ENCODE peak calls at places on chromosomes 11 and 22, in eight cellular contexts. F is endothelial cell; H is EH; E is non-pigmented ciliary epithelial cell; W is naive thymus-derived CD8-positive, alpha-beta T cell; B is colonic mucosa; N is adrenal gland; I is stimulated activated CD4-positive, alpha-beta T cell treated with anti-CD3 and anti-CD28 coated beads, Interleukin-1b, Interleukin-23, amount 100 ng/mL, for 4 hours. T is an unnamed sample.

GRCh38 chr11:4921796-4922195 is 2.3 kb downstream of the OR51G1 start:
- DNase-seq in F (no peak), H (no peak), E (no peak), W (no peak), B (no peak), N (no peak), I (no peak), T (no peak)

GRCh38 chr11:36373040-36374010 is 77.2 kb downstream of the PRR5L start:
- DNase-seq in F (no peak), H (no peak), E (no peak), W (no peak), B (no peak), N (no peak), I (no peak), T (peak)

GRCh38 chr11:63553759-63554158 is 9.4 kb downstream of the PLAAT2 start:
- DNase-seq in F (no peak), H (peak), E (no peak), W (peak), B (peak), N (no peak), I (no peak), T (no peak)

GRCh38 chr22:35749808-35750207 is 32.1 kb downstream of the APOL5 start:
- DNase-seq in F (no peak), H (peak), E (no peak), W (no peak), B (no peak), N (no peak), I (no peak), T (no peak)

GRCh38 chr22:46052331-46052771 is 75.4 kb upstream of the WNT7B start:
- DNase-seq in F (no peak), H (peak), E (no peak), W (no peak), B (no peak), N (no peak), I (no peak), T (no peak)

GRCh38 chr22:39994566-39995345 is at the start of gene FAM83F:
- DNase-seq in F (peak), H (no peak), E (no peak), W (no peak), B (peak), N (peak), I (peak), T (no peak)

GRCh38 chr11:111938687-111939160 is 1.6 kb downstream of the DIXDC1 start:
- DNase-seq in F (no peak), H (peak), E (no peak), W (peak), B (no peak), N (peak), I (no peak), T (peak)

GRCh38 chr22:35821654-35822053 is 104.0 kb downstream of the APOL5 start:
- DNase-seq in F (no peak), H (no peak), E (no peak), W (no peak), B (peak), N (no peak), I (no peak), T (no peak)

GRCh38 chr22:49934891-49935557 is 16.6 kb downstream of the CRELD2 start:
- DNase-seq in F (peak), H (peak), E (no peak), W (peak), B (peak), N (peak), I (peak), T (peak)

GRCh38 chr22:50739279-50739691 is 1.3 kb downstream of the ACR start:
- DNase-seq in F (peak), H (no peak), E (no peak), W (no peak), B (no peak), N (no peak), I (no peak), T (no peak)

GRCh38 chr11:47408598-47409439 is 429 bp downstream of the SLC39A13 start:
- DNase-seq in F (peak), H (peak), E (no peak), W (no peak), B (peak), N (peak), I (no peak), T (peak)

GRCh38 chr11:820655-821512 is 2.2 kb downstream of the PNPLA2 start:
- DNase-seq in F (no peak), H (peak), E (no peak), W (no peak), B (peak), N (peak), I (no peak), T (no peak)

GRCh38 chr11:64560941-64561340 is 30.1 kb upstream of the SLC22A12 start:
- DNase-seq in F (no peak), H (no peak), E (no peak), W (no peak), B (no peak), N (no peak), I (no peak), T (no peak)

GRCh38 chr22:46653596-46653995 is 33.4 kb downstream of the GRAMD4 start:
- DNase-seq in F (no peak), H (no peak), E (no peak), W (no peak), B (no peak), N (no peak), I (no peak), T (no peak)

GRCh38 chr11:91857194-91857593 is 367.4 kb upstream of the FAT3 start:
- DNase-seq in F (no peak), H (no peak), E (no peak), W (no peak), B (no peak), N (no peak), I (no peak), T (no peak)

GRCh38 chr11:76671236-76671590 is 666 bp upstream of the LRRC32 start:
- DNase-seq in F (no peak), H (no peak), E (no peak), W (no peak), B (no peak), N (no peak), I (no peak), T (no peak)

GRCh38 chr22:29479417-29480261 is at the start of gene NEFH:
- DNase-seq in F (no peak), H (no peak), E (no peak), W (no peak), B (no peak), N (no peak), I (no peak), T (no peak)

GRCh38 chr11:31233425-31233824 is 136.1 kb downstream of the DCDC1 start:
- DNase-seq in F (no peak), H (no peak), E (no peak), W (no peak), B (no peak), N (no peak), I (no peak), T (peak)

GRCh38 chr11:123011510-123011909 is 29.9 kb upstream of the BSX start:
- DNase-seq in F (no peak), H (no peak), E (no peak), W (no peak), B (no peak), N (no peak), I (no peak), T (no peak)

GRCh38 chr11:135075740-135076139 is 663.7 kb upstream of the B3GAT1 start:
- DNase-seq in F (peak), H (peak), E (no peak), W (peak), B (peak), N (peak), I (peak), T (peak)

GRCh38 chr11:114353448-114353847 is 46.9 kb downstream of the C11orf71 start:
- DNase-seq in F (no peak), H (peak), E (no peak), W (no peak), B (no peak), N (no peak), I (no peak), T (peak)

GRCh38 chr11:11622772-11623531 is 1.1 kb upstream of the GALNT18 start:
- DNase-seq in F (no peak), H (no peak), E (no peak), W (no peak), B (no peak), N (no peak), I (no peak), T (no peak)

GRCh38 chr11:117876341-117877119 is at the start of gene FXYD6:
- DNase-seq in F (peak), H (no peak), E (no peak), W (no peak), B (peak), N (peak), I (no peak), T (peak)

GRCh38 chr11:117395476-117395875 is 67.8 kb downstream of the CEP164 start:
- DNase-seq in F (no peak), H (no peak), E (no peak), W (no peak), B (no peak), N (no peak), I (no peak), T (no peak)

GRCh38 chr22:46202897-46203589 is 47.0 kb downstream of the CDPF1 start:
- DNase-seq in F (no peak), H (no peak), E (no peak), W (no peak), B (peak), N (no peak), I (no peak), T (no peak)

GRCh38 chr22:31326877-31327276 is 19.3 kb downstream of the PATZ1 start:
- DNase-seq in F (no peak), H (no peak), E (no peak), W (no peak), B (no peak), N (no peak), I (no peak), T (no peak)

GRCh38 chr11:47750725-47751124 is 16.4 kb downstream of the FNBP4 start:
- DNase-seq in F (no peak), H (no peak), E (no peak), W (no peak), B (no peak), N (no peak), I (no peak), T (peak)

GRCh38 chr22:44702479-44703219 is 645 bp downstream of the PRR5 start:
- DNase-seq in F (peak), H (peak), E (no peak), W (no peak), B (peak), N (no peak), I (no peak), T (peak)

GRCh38 chr11:65133724-65134123 is 595 bp downstream of the SYVN1 start:
- DNase-seq in F (peak), H (no peak), E (no peak), W (no peak), B (no peak), N (peak), I (no peak), T (peak)

GRCh38 chr11:64007629-64008282 is 21.5 kb downstream of the OTUB1 start:
- DNase-seq in F (peak), H (peak), E (no peak), W (no peak), B (peak), N (peak), I (no peak), T (no peak)

GRCh38 chr11:125423247-125423849 is 72.7 kb downstream of the FEZ1 start:
- DNase-seq in F (no peak), H (no peak), E (no peak), W (no peak), B (no peak), N (no peak), I (no peak), T (no peak)

GRCh38 chr11:8917157-8917820 is 6.3 kb downstream of the AKIP1 start:
- DNase-seq in F (no peak), H (peak), E (peak), W (no peak), B (no peak), N (no peak), I (no peak), T (peak)

GRCh38 chr11:1075341-1075911 is 752 bp downstream of the MUC2 start:
- DNase-seq in F (no peak), H (no peak), E (no peak), W (no peak), B (no peak), N (no peak), I (no peak), T (no peak)

GRCh38 chr11:86761978-86762377 is 38.4 kb upstream of the PRSS23 start:
- DNase-seq in F (no peak), H (peak), E (no peak), W (no peak), B (no peak), N (no peak), I (no peak), T (peak)

T was measured in iris pigment epithelial cell.